ENCODE peak calls at places on chromosomes 12 and 14, in nine cellular contexts. O is heart right ventricle, V is right lobe of liver, Y is pancreas, A is breast epithelium, I is neural progenitor cell, K is Peyer's patch, M is H9, F is uterus. N is an unnamed sample.

GRCh38 chr12:122402264-122402663 is 20.2 kb downstream of the CLIP1 start:
- DNase-seq in O (no peak), V (no peak), Y (no peak), A (no peak), I (no peak), K (no peak), M (no peak), F (no peak), N (no peak)

GRCh38 chr14:64758711-64759554 is 54.7 kb downstream of the PLEKHG3 start:
- DNase-seq in O (no peak), V (no peak), Y (peak), A (no peak), I (no peak), K (peak), M (no peak), F (peak), N (no peak)

GRCh38 chr12:45469902-45470301 is 254.0 kb downstream of the ANO6 start:
- DNase-seq in O (no peak), V (no peak), Y (no peak), A (no peak), I (no peak), K (no peak), M (no peak), F (no peak), N (no peak)

GRCh38 chr14:49880267-49881064 is 12.4 kb upstream of the ARF6 start:
- DNase-seq in O (no peak), V (no peak), Y (no peak), A (no peak), I (no peak), K (no peak), M (no peak), F (no peak), N (no peak)

GRCh38 chr12:106285993-106286392 is 16.5 kb upstream of the TCP11L2 start:
- DNase-seq in O (no peak), V (no peak), Y (no peak), A (no peak), I (no peak), K (no peak), M (no peak), F (no peak), N (no peak)

GRCh38 chr12:95411466-95411865 is 62.5 kb upstream of the METAP2 start:
- DNase-seq in O (no peak), V (no peak), Y (no peak), A (no peak), I (no peak), K (no peak), M (no peak), F (no peak), N (no peak)

GRCh38 chr12:124412646-124413015 is 117.7 kb downstream of the RFLNA start:
- DNase-seq in O (no peak), V (no peak), Y (no peak), A (no peak), I (no peak), K (no peak), M (no peak), F (no peak), N (no peak)

GRCh38 chr12:96212456-96213375 is 18.5 kb downstream of the ELK3 start:
- DNase-seq in O (no peak), V (no peak), Y (no peak), A (no peak), I (no peak), K (no peak), M (no peak), F (peak), N (no peak)

GRCh38 chr14:80692903-80693302 is 248.6 kb downstream of the CEP128 start:
- DNase-seq in O (no peak), V (no peak), Y (no peak), A (no peak), I (no peak), K (no peak), M (no peak), F (no peak), N (no peak)

GRCh38 chr12:53050426-53051057 is 677 bp downstream of the TNS2 start:
- DNase-seq in O (no peak), V (no peak), Y (no peak), A (no peak), I (no peak), K (no peak), M (no peak), F (no peak), N (no peak)

GRCh38 chr14:29743566-29743965 is 184.1 kb downstream of the PRKD1 start:
- DNase-seq in O (no peak), V (no peak), Y (no peak), A (no peak), I (no peak), K (no peak), M (no peak), F (peak), N (no peak)

GRCh38 chr14:97978336-97978735 is 1181.2 kb downstream of the VRK1 start:
- DNase-seq in O (peak), V (peak), Y (peak), A (peak), I (peak), K (peak), M (peak), F (peak), N (peak)

GRCh38 chr12:91205791-91206190 is 23.2 kb upstream of the DCN start:
- DNase-seq in O (no peak), V (no peak), Y (no peak), A (no peak), I (no peak), K (no peak), M (no peak), F (no peak), N (no peak)

GRCh38 chr14:99525699-99526080 is 44.5 kb downstream of the CCNK start:
- DNase-seq in O (no peak), V (no peak), Y (no peak), A (no peak), I (no peak), K (no peak), M (no peak), F (no peak), N (no peak)

GRCh38 chr12:130958557-130959140 is 4.9 kb downstream of the ADGRD1 start:
- DNase-seq in O (no peak), V (no peak), Y (no peak), A (no peak), I (peak), K (no peak), M (no peak), F (no peak), N (no peak)

GRCh38 chr14:59107819-59108218 is 80.6 kb upstream of the DAAM1 start:
- DNase-seq in O (no peak), V (no peak), Y (no peak), A (no peak), I (no peak), K (peak), M (no peak), F (no peak), N (no peak)

DNA sequence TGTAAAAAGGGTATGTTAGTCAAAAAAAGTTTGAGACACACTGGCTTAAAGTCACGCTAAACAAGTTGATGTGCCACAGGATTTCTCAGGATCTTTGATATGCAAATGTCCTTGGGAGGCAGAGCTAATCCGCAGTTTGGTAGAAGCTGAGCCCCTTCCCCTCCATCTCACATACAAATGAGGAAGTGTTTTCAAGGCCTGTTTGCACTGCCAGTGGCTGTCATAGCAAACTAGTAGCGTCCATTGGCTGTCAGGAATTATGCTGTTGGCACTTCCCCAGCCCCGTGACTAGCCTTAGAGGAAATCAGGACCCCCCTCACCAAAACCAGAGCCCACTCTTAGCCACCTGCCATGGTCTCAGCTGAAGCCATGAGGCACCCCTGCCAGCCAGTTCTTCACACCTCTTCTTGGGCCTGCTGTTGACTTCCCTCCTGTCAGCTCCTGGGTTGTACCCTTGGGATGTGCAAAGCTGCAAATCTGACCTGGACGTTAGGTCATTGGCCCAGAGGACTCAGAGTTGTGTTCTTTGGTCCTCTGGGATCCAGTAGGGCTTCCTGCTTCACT is 254.0 kb downstream of the CACNA1C start:
- DNase-seq in O (no peak), V (no peak), Y (no peak), A (no peak), I (peak), K (no peak), M (no peak), F (no peak), N (no peak)
- H3K27ac ChIP-seq in O (no peak), V (no peak), Y (no peak), A (no peak), I (no peak), K (no peak), M (no peak), F (no peak), N (no peak)

DNA sequence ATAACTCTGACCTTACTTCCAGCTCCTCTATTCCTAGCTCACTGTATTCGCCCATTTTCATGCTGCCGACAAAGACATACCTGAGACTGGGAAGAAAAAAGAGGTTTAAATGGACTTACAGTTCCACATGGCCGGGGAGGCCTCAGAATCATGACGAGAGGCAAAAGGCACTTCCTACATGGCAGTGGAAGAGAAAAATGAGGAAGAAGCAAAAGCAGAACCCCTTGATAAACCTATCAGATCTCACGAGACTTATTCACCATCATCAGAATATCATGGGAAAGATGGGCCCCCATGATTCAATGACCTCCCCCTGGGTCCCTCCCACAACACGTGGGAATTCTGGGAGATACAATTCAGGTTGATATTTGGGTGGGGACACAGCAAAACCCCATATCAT is 14.5 kb upstream of the PHC1 start:
- DNase-seq in O (no peak), V (no peak), Y (no peak), A (no peak), I (no peak), K (no peak), M (no peak), F (no peak), N (no peak)
- H3K27ac ChIP-seq in O (no peak), V (no peak), Y (no peak), A (no peak), I (no peak), K (no peak), M (no peak), F (no peak), N (no peak)

DNA sequence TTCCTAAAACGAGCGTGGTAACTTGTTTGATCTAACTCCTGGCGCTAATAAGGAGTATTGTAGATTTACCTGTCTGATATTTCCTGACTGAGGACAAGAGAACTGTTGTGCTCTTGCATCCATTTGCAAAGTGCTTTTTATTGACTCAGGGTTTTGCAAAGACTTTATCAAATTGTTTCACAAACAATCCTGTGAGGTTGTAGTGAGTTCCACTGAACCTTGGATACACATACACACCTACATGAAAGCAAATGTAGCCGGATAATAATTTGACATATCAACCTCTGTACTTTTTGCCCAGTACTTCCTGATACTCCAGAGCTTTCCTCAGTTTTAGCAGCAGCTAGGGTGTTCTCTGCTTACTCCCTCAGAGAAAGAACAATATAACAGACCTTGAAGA is 6.7 kb upstream of the PTGER2 start:
- DNase-seq in O (no peak), V (no peak), Y (no peak), A (no peak), I (no peak), K (no peak), M (no peak), F (no peak), N (no peak)
- H3K27ac ChIP-seq in O (no peak), V (no peak), Y (no peak), A (no peak), I (no peak), K (no peak), M (no peak), F (no peak), N (no peak)

GRCh38 chr14:60621386-60621785 is 27.9 kb downstream of the SIX1 start:
- DNase-seq in O (no peak), V (no peak), Y (no peak), A (no peak), I (no peak), K (no peak), M (no peak), F (no peak), N (no peak)
- H3K27ac ChIP-seq in O (no peak), V (no peak), Y (no peak), A (no peak), I (no peak), K (no peak), M (no peak), F (no peak), N (no peak)

DNA sequence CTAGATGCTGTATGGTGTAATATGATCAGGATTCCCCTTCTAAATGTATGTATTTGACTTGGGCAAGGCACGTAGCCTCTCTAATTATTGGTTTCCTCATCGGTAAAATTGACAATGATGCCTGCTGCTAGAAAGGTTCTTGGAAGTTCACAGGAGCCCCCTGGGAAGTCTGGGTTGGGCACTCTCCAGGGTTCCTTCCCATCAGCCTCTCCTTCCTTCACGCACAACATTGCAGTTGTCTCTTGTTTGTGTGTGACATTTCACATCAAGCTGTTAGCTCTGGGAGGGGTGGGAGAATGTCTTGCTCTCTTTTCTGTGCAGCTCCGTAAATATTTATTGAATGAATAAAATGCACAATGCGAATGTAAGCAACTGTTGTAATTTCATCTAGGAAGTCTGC is 153.1 kb upstream of the PRICKLE1 start:
- DNase-seq in O (no peak), V (no peak), Y (no peak), A (no peak), I (no peak), K (no peak), M (no peak), F (no peak), N (no peak)
- H3K27ac ChIP-seq in O (peak), V (no peak), Y (no peak), A (no peak), I (no peak), K (no peak), M (no peak), F (peak), N (no peak)

DNA sequence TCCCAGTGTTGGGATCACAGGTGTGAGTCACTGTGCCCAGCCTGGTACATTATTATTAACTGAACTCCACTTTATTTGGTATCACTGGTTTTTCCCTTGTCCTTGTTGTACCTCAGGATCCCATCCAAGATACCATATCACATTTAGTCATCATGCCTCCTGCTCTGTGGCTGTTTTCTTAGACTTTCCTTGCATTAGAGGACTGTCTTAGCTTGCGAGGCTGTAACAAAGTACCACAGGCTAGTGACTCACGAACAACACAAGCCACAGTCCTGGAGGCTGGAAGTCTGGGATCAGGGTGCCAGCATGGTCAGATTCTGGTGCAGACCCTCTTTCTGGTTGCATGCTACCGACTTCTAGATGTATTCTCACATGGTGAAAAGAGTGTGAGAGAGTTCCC is 12.2 kb downstream of the KLC1 start:
- DNase-seq in O (no peak), V (no peak), Y (no peak), A (no peak), I (no peak), K (no peak), M (no peak), F (no peak), N (no peak)
- H3K27ac ChIP-seq in O (no peak), V (no peak), Y (no peak), A (no peak), I (no peak), K (no peak), M (no peak), F (no peak), N (no peak)

DNA sequence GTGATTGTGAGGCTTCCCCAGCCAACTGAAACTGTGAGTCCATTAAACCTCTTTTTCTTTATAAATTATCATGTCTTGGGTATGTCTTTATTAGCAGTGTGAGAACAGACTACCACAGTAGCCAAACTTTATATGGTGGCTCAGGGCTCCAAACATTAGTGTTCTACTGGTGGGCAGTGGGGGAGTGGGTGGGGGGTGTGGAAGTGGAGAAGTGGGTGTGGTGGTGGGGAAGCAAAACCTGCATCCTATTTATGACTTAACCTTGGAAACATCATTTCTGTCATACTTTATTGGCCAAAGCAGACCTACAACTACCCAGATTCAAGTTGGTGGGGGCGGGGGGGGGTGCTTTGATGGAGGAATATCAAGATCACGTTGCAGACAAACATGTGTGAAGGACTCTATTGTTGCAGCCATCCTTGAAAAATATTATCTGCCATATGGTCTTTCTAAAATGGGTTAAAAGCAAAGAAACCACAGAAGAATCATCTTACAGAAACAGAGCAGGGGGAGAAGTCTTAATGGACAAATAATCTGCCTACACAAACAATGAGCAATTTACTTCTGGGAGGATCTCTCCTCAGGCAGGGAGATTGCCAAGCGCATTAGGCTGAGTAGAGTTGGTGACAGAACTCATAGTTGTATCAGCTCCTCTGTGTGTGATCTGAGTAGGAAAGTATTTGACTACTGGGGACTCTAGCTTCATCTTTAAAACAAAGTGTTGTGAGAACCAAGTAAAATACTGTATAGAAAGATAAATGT is 1.4 kb upstream of the PWP1 start:
- DNase-seq in O (no peak), V (no peak), Y (no peak), A (no peak), I (no peak), K (no peak), M (no peak), F (no peak), N (no peak)
- H3K27ac ChIP-seq in O (no peak), V (no peak), Y (no peak), A (no peak), I (no peak), K (no peak), M (peak), F (no peak), N (no peak)

GRCh38 chr14:35368139-35368460 is 36.4 kb downstream of the NFKBIA start:
- DNase-seq in O (no peak), V (no peak), Y (no peak), A (no peak), I (no peak), K (no peak), M (no peak), F (no peak), N (no peak)
- H3K27ac ChIP-seq in O (no peak), V (no peak), Y (no peak), A (no peak), I (no peak), K (peak), M (no peak), F (no peak), N (no peak)

N was measured in caudate nucleus.